ENCODE peak calls at places on chromosomes 4 and X, in ten cellular contexts. V is mucosa of descending colon, L is neural crest cell, T is endothelial cell, F is AG04450, K is A549, Y is Peyer's patch, A is fibroblast of mammary gland, C is HepG2, Q is fibroblast of the aortic adventitia. D is an unnamed sample.
A peak's percentile ranks its signal among the peaks of the same experiment; 100 is the strongest.

GRCh38 chr4:39818646-39819045 is 120.7 kb downstream of the UBE2K start:
- DNase-seq in F (no peak), Q (no peak), V (no peak), K (no peak), A (no peak), C (no peak), Y (no peak), L (no peak), T (no peak), D (no peak)

GRCh38 chr4:88830576-88830975 is 132.9 kb upstream of the NAP1L5 start:
- DNase-seq in T (no peak), Q (no peak), L (no peak), K (no peak), A (no peak), Y (no peak), F (no peak), C (no peak), V (no peak), D (no peak)

GRCh38 chr4:4490041-4490440 is 51.8 kb downstream of the STX18 start:
- DNase-seq in Q (peak; percentile 47), Y (no peak), A (no peak), V (no peak), F (no peak), L (no peak), C (no peak), K (no peak), T (no peak), D (no peak)

GRCh38 chr4:20253272-20253798 is 1.6 kb downstream of the SLIT2 start:
- DNase-seq in F (no peak), T (no peak), Y (no peak), A (no peak), Q (no peak), C (no peak), L (no peak), V (no peak), K (no peak), D (peak; percentile 15)

GRCh38 chrX:29044802-29045201 is 457.6 kb downstream of the IL1RAPL1 start:
- DNase-seq in C (no peak), V (no peak), Q (peak; percentile 40), K (no peak), L (no peak), F (no peak), T (no peak), Y (no peak), A (peak; percentile 1), D (no peak)

GRCh38 chrX:68292471-68292870 is 140.8 kb downstream of the OPHN1 start:
- DNase-seq in Y (no peak), T (no peak), Q (peak; percentile 34), F (no peak), L (no peak), V (no peak), A (peak; percentile 22), K (no peak), C (no peak), D (no peak)

GRCh38 chr4:180099962-180100361 is 2143.2 kb upstream of the TENM3 start:
- DNase-seq in Y (no peak), T (no peak), C (no peak), Q (no peak), V (no peak), F (no peak), A (no peak), L (no peak), K (no peak), D (no peak)

GRCh38 chr4:151202851-151203455 is 74.0 kb upstream of the PRSS48 start:
- DNase-seq in T (no peak), Y (no peak), Q (peak; percentile 62), V (no peak), C (no peak), L (no peak), F (no peak), K (no peak), A (peak; percentile 34), D (no peak)

GRCh38 chr4:1041936-1042330 is 30.5 kb downstream of the FGFRL1 start:
- DNase-seq in A (no peak), Y (no peak), Q (no peak), T (no peak), C (no peak), F (no peak), V (no peak), K (no peak), L (no peak), D (no peak)

GRCh38 chr4:83124079-83124780 is 9.7 kb upstream of the PLAC8 start:
- DNase-seq in A (peak; percentile 21), C (no peak), F (no peak), K (no peak), L (no peak), Y (no peak), T (no peak), Q (no peak), V (peak; percentile 16), D (no peak)

GRCh38 chr4:169268951-169269781 is 1.6 kb downstream of the SH3RF1 start:
- DNase-seq in T (no peak), L (no peak), C (peak; percentile 75), A (peak; percentile 87), Q (peak; percentile 93), V (peak; percentile 29), F (peak; percentile 44), Y (peak; percentile 53), K (peak; percentile 58), D (no peak)

GRCh38 chr4:80382090-80382832 is 46.7 kb downstream of the CFAP299 start:
- DNase-seq in V (no peak), Y (no peak), K (no peak), C (no peak), F (no peak), T (no peak), A (no peak), Q (no peak), L (no peak), D (no peak)

GRCh38 chr4:13522282-13523104 is 21.8 kb downstream of the NKX3-2 start:
- DNase-seq in V (no peak), A (no peak), Y (no peak), C (no peak), F (no peak), T (no peak), K (no peak), L (no peak), Q (no peak), D (peak; percentile 38)

GRCh38 chr4:148043990-148044645 is 312.2 kb downstream of the ARHGAP10 start:
- DNase-seq in Y (no peak), F (no peak), Q (no peak), L (no peak), V (no peak), T (no peak), A (no peak), K (no peak), C (no peak), D (no peak)

DNA sequence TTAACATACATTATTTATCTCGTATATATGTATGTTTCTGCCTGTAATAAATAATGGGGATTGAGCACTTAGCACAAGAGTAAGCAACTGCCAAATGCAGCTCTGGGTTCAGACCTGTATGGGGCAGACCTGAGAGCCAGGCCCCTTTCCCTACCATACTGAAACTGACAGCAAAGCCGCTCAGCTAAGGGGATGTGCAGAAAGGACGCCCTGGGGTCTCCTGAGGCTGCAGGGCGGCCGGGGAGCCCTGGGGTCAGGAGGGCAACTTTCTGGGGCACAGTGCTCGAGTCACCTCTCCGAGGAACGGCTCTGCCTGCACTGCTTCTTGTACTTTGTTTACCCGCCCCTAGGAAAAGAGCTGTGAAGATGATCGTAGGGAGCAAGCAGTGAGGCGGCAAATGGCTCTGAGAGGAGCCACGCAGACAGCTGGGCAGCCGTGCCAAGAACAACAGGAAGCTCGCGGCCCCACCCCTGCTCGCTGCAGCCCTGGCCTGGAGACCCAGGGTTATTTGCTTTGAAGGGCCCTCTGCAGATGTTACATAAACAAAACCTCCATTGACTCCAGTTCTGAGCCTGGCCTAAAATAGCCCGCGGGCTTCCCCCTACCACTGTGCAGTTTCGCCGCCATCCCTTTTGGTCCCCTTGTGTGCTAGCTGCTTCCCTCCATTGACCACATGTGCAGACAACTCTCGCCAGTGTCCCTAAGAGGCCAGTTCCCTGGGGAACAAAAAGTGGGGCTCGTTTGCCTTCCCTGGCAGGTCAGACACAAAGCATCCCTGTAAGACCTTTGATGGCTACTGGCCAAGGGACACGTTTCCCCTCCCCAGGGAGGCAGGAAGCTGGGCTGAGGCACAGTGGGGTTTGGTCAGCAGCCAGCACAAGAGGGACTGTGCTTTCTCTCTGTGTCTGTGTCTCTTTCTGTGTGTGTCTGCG is 111.3 kb upstream of the LNX1 start:
- DNase-seq in A (peak; percentile 84), L (peak; percentile 57), F (no peak), V (peak; percentile 85), Y (peak; percentile 79), T (no peak), K (peak; percentile 70), C (peak; percentile 63), Q (peak; percentile 85), D (peak; percentile 49)
- TF ChIP-seq CTCF in A (no peak), L (peak; percentile 19), F (peak; percentile 35), V (no peak), Y (no peak), T (no peak), K (no peak), C (no peak), Q (peak; percentile 14), D (no peak)

GRCh38 chr4:113893546-113893945 is 85.9 kb downstream of the ARSJ start:
- DNase-seq in F (no peak), K (no peak), V (no peak), L (no peak), Q (peak; percentile 41), C (peak; percentile 14), A (peak; percentile 36), T (no peak), Y (no peak), D (no peak)
- TF ChIP-seq CTCF in F (peak; percentile 27), K (no peak), V (no peak), L (peak; percentile 51), Q (peak; percentile 36), C (no peak), A (peak; percentile 24), T (peak; percentile 26), Y (no peak), D (no peak)

DNA sequence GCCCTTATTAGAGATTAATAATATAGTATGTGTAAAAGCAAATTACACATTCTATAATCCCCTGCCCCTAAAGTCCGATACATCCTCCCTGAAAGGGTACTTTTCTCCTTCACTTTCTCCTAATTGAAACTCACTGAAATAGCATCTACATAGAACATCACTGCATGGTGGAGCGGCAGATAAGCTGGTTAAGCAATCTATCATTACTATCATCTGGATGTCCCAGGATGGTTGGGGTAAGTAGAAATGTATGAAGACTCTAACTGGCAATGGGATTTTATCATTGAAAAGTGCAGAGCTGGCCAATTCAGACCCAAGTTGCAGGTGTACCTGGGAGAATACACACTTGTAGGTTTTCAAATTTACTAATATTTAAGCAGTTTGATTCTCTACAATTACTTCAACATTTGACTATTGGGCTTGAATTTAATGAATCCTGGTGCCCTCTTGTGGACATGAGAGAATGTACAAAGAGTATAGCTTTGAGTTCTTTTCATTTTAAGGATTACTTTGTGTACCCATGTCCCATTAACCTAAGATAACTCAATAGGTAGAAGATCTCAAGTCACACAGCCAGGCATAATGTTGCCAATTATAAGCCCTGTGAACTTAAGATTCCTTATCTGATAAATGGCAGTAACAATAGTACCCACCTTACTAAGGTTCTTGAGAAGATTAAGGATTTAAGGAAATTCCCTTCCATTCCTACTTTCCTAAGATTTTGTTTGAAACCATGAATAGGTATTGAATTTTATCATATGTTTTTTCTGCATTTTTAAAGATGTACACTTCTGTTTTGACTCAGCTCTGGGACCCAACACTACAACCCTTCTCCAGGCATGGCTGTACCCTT is 69.8 kb downstream of the SHROOM3 start:
- DNase-seq in F (peak; percentile 11), Y (no peak), T (peak; percentile 23), Q (peak; percentile 80), A (peak; percentile 65), K (peak; percentile 39), C (peak; percentile 36), V (peak; percentile 57), L (no peak), D (peak; percentile 54)
- TF ChIP-seq CTCF in F (peak; percentile 73), Y (peak; percentile 56), T (peak; percentile 77), Q (peak; percentile 58), A (peak; percentile 62), K (peak; percentile 62), C (peak; percentile 62), V (peak; percentile 12), L (peak; percentile 88), D (peak; percentile 48)

GRCh38 chrX:93422693-93423092 is 250.7 kb downstream of the NAP1L3 start:
- DNase-seq in T (peak; percentile 9), F (no peak), A (peak; percentile 14), V (peak; percentile 4), Q (peak; percentile 3), Y (no peak), K (peak; percentile 20), C (peak; percentile 0), L (peak; percentile 17), D (peak; percentile 8)
- TF ChIP-seq CTCF in T (peak; percentile 79), F (no peak), A (peak; percentile 48), V (no peak), Q (peak; percentile 51), Y (peak; percentile 8), K (peak; percentile 14), C (peak; percentile 23), L (peak; percentile 81), D (peak; percentile 42)

D was measured in GM13976.